ENCODE peak calls at places on chromosomes 11 and 22, in seven cellular contexts. C is fibroblast of mammary gland; G is activated naive CD8-positive, alpha-beta T cell treated with anti-CD3 and anti-CD28 coated beads, Interleukin-2, amount 50 U/mL, for 24 hours; R is frontal cortex; J is GM10248; A is body of pancreas; O is iris pigment epithelial cell. B is an unnamed sample.

GRCh38 chr11:19775622-19776021 is 63.0 kb downstream of the NAV2 start:
- DNase-seq in C (no peak), G (no peak), R (no peak), J (no peak), A (no peak), O (no peak), B (no peak)

GRCh38 chr11:65429724-65430405 is 7.3 kb downstream of the NEAT1 start:
- DNase-seq in C (peak; percentile 89), G (peak; percentile 57), R (no peak), J (no peak), A (peak; percentile 84), O (peak; percentile 84), B (peak; percentile 92)

GRCh38 chr11:561148-562003 is 606 bp downstream of the RASSF7 start:
- DNase-seq in C (no peak), G (no peak), R (no peak), J (no peak), A (peak; percentile 91), O (peak; percentile 11), B (no peak)

GRCh38 chr11:62983536-62984199 is 1.1 kb downstream of the SLC22A6 start:
- DNase-seq in C (no peak), G (no peak), R (no peak), J (no peak), A (no peak), O (no peak), B (no peak)

GRCh38 chr11:42410251-42410956 is 901.4 kb upstream of the API5 start:
- DNase-seq in C (peak; percentile 1), G (no peak), R (no peak), J (peak; percentile 3), A (no peak), O (no peak), B (no peak)

GRCh38 chr11:12430912-12431311 is 53.5 kb downstream of the PARVA start:
- DNase-seq in C (peak; percentile 97), G (no peak), R (no peak), J (no peak), A (peak; percentile 89), O (peak; percentile 90), B (peak; percentile 94)

GRCh38 chr22:50474711-50475651 is at the start of gene SBF1:
- DNase-seq in C (peak; percentile 80), G (peak; percentile 93), R (peak; percentile 100), J (peak; percentile 100), A (peak; percentile 95), O (peak; percentile 88), B (peak; percentile 92)

GRCh38 chr22:49324527-49325491 is 502.9 kb downstream of the BRD1 start:
- DNase-seq in C (no peak), G (no peak), R (no peak), J (peak; percentile 10), A (no peak), O (no peak), B (no peak)

GRCh38 chr11:2213890-2214526 is 42.4 kb upstream of the TH start:
- DNase-seq in C (no peak), G (peak; percentile 0), R (no peak), J (no peak), A (no peak), O (no peak), B (no peak)

GRCh38 chr11:119673389-119674336 is 55.3 kb downstream of the NECTIN1 start:
- DNase-seq in C (no peak), G (peak; percentile 55), R (no peak), J (peak; percentile 87), A (no peak), O (no peak), B (no peak)

GRCh38 chr11:85682330-85683305 is 3.4 kb downstream of the CCDC89 start:
- DNase-seq in C (peak; percentile 52), G (peak; percentile 78), R (no peak), J (peak; percentile 87), A (peak; percentile 68), O (peak; percentile 23), B (peak; percentile 61)

GRCh38 chr11:64928957-64929356 is 4.5 kb downstream of the PPP2R5B start:
- DNase-seq in C (no peak), G (no peak), R (no peak), J (no peak), A (no peak), O (no peak), B (no peak)

GRCh38 chr11:111642521-111642920 is 40.3 kb downstream of the SIK2 start:
- DNase-seq in C (no peak), G (no peak), R (no peak), J (no peak), A (no peak), O (no peak), B (no peak)

GRCh38 chr11:86174101-86175046 is 70.2 kb upstream of the EED start:
- DNase-seq in C (peak; percentile 100), G (no peak), R (no peak), J (no peak), A (peak; percentile 60), O (peak; percentile 98), B (peak; percentile 96)

GRCh38 chr11:102447193-102447592 is 5.4 kb downstream of the TMEM123 start:
- DNase-seq in C (no peak), G (no peak), R (no peak), J (no peak), A (no peak), O (no peak), B (no peak)

GRCh38 chr11:1012740-1013627 is 23.5 kb downstream of the MUC6 start:
- DNase-seq in C (no peak), G (no peak), R (no peak), J (no peak), A (peak; percentile 57), O (no peak), B (no peak)

GRCh38 chr11:72591023-72591422 is 83.2 kb downstream of the PDE2A start:
- DNase-seq in C (no peak), G (no peak), R (no peak), J (no peak), A (no peak), O (no peak), B (no peak)

GRCh38 chr11:1305558-1306056 is 3.8 kb downstream of the TOLLIP start:
- DNase-seq in C (no peak), G (no peak), R (no peak), J (no peak), A (peak; percentile 48), O (no peak), B (no peak)

GRCh38 chr11:15819679-15820286 is 536.6 kb downstream of the SOX6 start:
- DNase-seq in C (peak; percentile 37), G (peak; percentile 39), R (peak; percentile 45), J (peak; percentile 54), A (peak; percentile 84), O (peak; percentile 41), B (peak; percentile 62)

GRCh38 chr22:45009881-45010531 is at the start of gene PHF21B:
- DNase-seq in C (peak; percentile 9), G (peak; percentile 51), R (peak; percentile 85), J (peak; percentile 49), A (peak; percentile 41), O (peak; percentile 17), B (peak; percentile 22)

GRCh38 chr22:20080776-20081654 is 974 bp downstream of the DGCR8 start:
- DNase-seq in C (peak; percentile 71), G (no peak), R (peak; percentile 34), J (no peak), A (peak; percentile 48), O (peak; percentile 70), B (peak; percentile 59)

GRCh38 chr11:134957540-134958335 is 545.7 kb upstream of the B3GAT1 start:
- DNase-seq in C (no peak), G (no peak), R (no peak), J (no peak), A (no peak), O (no peak), B (no peak)